ENCODE peak calls at places on chromosomes 5 and 9, in six cellular contexts. One of them, this sample, is unnamed.

GRCh38 chr5:172607213-172607793 is 33.8 kb upstream of the NEURL1B start:
- DNase-seq in fibroblast of the aortic adventitia: peak
- DNase-seq in kidney epithelial cell: no peak
- DNase-seq in uterus: peak
- DNase-seq in cardiac fibroblast: peak
- DNase-seq in mesenchymal stem cell: no peak
- DNase-seq in this sample: peak

GRCh38 chr5:76216748-76217147 is 133.6 kb downstream of the SV2C start:
- DNase-seq in fibroblast of the aortic adventitia: no peak
- DNase-seq in kidney epithelial cell: no peak
- DNase-seq in uterus: no peak
- DNase-seq in cardiac fibroblast: no peak
- DNase-seq in mesenchymal stem cell: no peak
- DNase-seq in this sample: no peak

GRCh38 chr5:162768962-162769464 is 668.4 kb upstream of the CCNG1 start:
- DNase-seq in fibroblast of the aortic adventitia: no peak
- DNase-seq in kidney epithelial cell: no peak
- DNase-seq in uterus: no peak
- DNase-seq in cardiac fibroblast: no peak
- DNase-seq in mesenchymal stem cell: no peak
- DNase-seq in this sample: no peak

GRCh38 chr5:145362261-145362660 is 472.9 kb downstream of the PRELID2 start:
- DNase-seq in fibroblast of the aortic adventitia: peak
- DNase-seq in kidney epithelial cell: peak
- DNase-seq in uterus: no peak
- DNase-seq in cardiac fibroblast: peak
- DNase-seq in mesenchymal stem cell: peak
- DNase-seq in this sample: peak

GRCh38 chr9:120402741-120403542 is 177.0 kb downstream of the CDK5RAP2 start:
- DNase-seq in fibroblast of the aortic adventitia: peak
- DNase-seq in kidney epithelial cell: peak
- DNase-seq in uterus: no peak
- DNase-seq in cardiac fibroblast: peak
- DNase-seq in mesenchymal stem cell: peak
- DNase-seq in this sample: peak

GRCh38 chr5:153718713-153719112 is 228.2 kb downstream of the GRIA1 start:
- DNase-seq in fibroblast of the aortic adventitia: no peak
- DNase-seq in kidney epithelial cell: no peak
- DNase-seq in uterus: no peak
- DNase-seq in cardiac fibroblast: no peak
- DNase-seq in mesenchymal stem cell: no peak
- DNase-seq in this sample: no peak

GRCh38 chr5:159838551-159839222 is 77.6 kb upstream of the ADRA1B start:
- DNase-seq in fibroblast of the aortic adventitia: no peak
- DNase-seq in kidney epithelial cell: no peak
- DNase-seq in uterus: no peak
- DNase-seq in cardiac fibroblast: peak
- DNase-seq in mesenchymal stem cell: no peak
- DNase-seq in this sample: no peak

GRCh38 chr9:36399980-36400331 is at the start of gene RNF38:
- DNase-seq in fibroblast of the aortic adventitia: no peak
- DNase-seq in kidney epithelial cell: no peak
- DNase-seq in uterus: no peak
- DNase-seq in cardiac fibroblast: no peak
- DNase-seq in mesenchymal stem cell: no peak
- DNase-seq in this sample: no peak

GRCh38 chr9:113622600-113623400 is 159.3 kb downstream of the RGS3 start:
- DNase-seq in fibroblast of the aortic adventitia: peak
- DNase-seq in kidney epithelial cell: peak
- DNase-seq in uterus: no peak
- DNase-seq in cardiac fibroblast: peak
- DNase-seq in mesenchymal stem cell: peak
- DNase-seq in this sample: peak

GRCh38 chr5:140111043-140111858 is 2.7 kb upstream of the PURA start:
- DNase-seq in fibroblast of the aortic adventitia: no peak
- DNase-seq in kidney epithelial cell: no peak
- DNase-seq in uterus: no peak
- DNase-seq in cardiac fibroblast: no peak
- DNase-seq in mesenchymal stem cell: no peak
- DNase-seq in this sample: no peak

GRCh38 chr9:129888085-129888808 is 53.0 kb downstream of the USP20 start:
- DNase-seq in fibroblast of the aortic adventitia: no peak
- DNase-seq in kidney epithelial cell: no peak
- DNase-seq in uterus: no peak
- DNase-seq in cardiac fibroblast: no peak
- DNase-seq in mesenchymal stem cell: no peak
- DNase-seq in this sample: no peak

GRCh38 chr5:123809594-123810172 is 297.7 kb downstream of the CSNK1G3 start:
- DNase-seq in fibroblast of the aortic adventitia: no peak
- DNase-seq in kidney epithelial cell: no peak
- DNase-seq in uterus: no peak
- DNase-seq in cardiac fibroblast: no peak
- DNase-seq in mesenchymal stem cell: no peak
- DNase-seq in this sample: no peak

GRCh38 chr9:136532799-136533774 is 12.8 kb downstream of the NOTCH1 start:
- DNase-seq in fibroblast of the aortic adventitia: no peak
- DNase-seq in kidney epithelial cell: no peak
- DNase-seq in uterus: no peak
- DNase-seq in cardiac fibroblast: no peak
- DNase-seq in mesenchymal stem cell: no peak
- DNase-seq in this sample: no peak

DNA sequence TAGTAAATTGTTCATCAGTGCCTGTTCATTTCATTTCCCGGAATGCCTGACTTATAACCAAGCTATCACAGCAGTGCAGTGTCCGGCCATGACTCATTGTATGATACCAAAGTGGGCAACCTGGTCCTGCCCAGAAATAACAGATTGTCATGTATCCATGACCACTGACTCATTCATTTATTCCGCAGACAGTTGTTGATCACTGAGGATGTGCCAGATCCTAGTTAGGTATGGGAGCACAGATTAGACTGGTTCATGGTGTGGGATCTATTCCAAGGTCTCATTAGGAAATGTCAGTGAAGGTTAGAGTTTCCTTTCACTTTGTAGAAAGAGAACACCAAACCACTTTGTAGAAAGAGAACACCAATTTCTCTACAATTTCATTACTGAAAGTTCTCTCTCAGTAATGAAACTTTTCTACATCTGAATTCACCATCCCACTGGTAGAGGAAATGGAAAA is 8.7 kb downstream of the NREP start:
- DNase-seq in fibroblast of the aortic adventitia: peak
- DNase-seq in kidney epithelial cell: peak
- DNase-seq in uterus: no peak
- DNase-seq in cardiac fibroblast: peak
- DNase-seq in mesenchymal stem cell: peak
- DNase-seq in this sample: peak
- H3K4me3 ChIP-seq in fibroblast of the aortic adventitia: no peak
- H3K4me3 ChIP-seq in kidney epithelial cell: no peak
- H3K4me3 ChIP-seq in uterus: no peak
- H3K4me3 ChIP-seq in cardiac fibroblast: no peak
- H3K4me3 ChIP-seq in mesenchymal stem cell: no peak
- H3K4me3 ChIP-seq in this sample: no peak

GRCh38 chr9:20125721-20126120 is 336.9 kb upstream of the SLC24A2 start:
- DNase-seq in fibroblast of the aortic adventitia: no peak
- DNase-seq in kidney epithelial cell: no peak
- DNase-seq in uterus: no peak
- DNase-seq in cardiac fibroblast: no peak
- DNase-seq in mesenchymal stem cell: no peak
- DNase-seq in this sample: no peak
- H3K4me3 ChIP-seq in fibroblast of the aortic adventitia: no peak
- H3K4me3 ChIP-seq in kidney epithelial cell: no peak
- H3K4me3 ChIP-seq in uterus: no peak
- H3K4me3 ChIP-seq in cardiac fibroblast: no peak
- H3K4me3 ChIP-seq in mesenchymal stem cell: no peak
- H3K4me3 ChIP-seq in this sample: no peak

GRCh38 chr5:61319388-61320146 is 12.5 kb upstream of the ZSWIM6 start:
- DNase-seq in fibroblast of the aortic adventitia: no peak
- DNase-seq in kidney epithelial cell: no peak
- DNase-seq in uterus: no peak
- DNase-seq in cardiac fibroblast: peak
- DNase-seq in mesenchymal stem cell: peak
- DNase-seq in this sample: no peak

GRCh38 chr5:61313960-61314681 is 17.9 kb upstream of the ZSWIM6 start:
- DNase-seq in fibroblast of the aortic adventitia: peak
- DNase-seq in kidney epithelial cell: peak
- DNase-seq in uterus: no peak
- DNase-seq in cardiac fibroblast: peak
- DNase-seq in mesenchymal stem cell: peak
- DNase-seq in this sample: peak

GRCh38 chr5:61321650-61322049 is 10.4 kb upstream of the ZSWIM6 start:
- DNase-seq in fibroblast of the aortic adventitia: no peak
- DNase-seq in kidney epithelial cell: no peak
- DNase-seq in uterus: no peak
- DNase-seq in cardiac fibroblast: no peak
- DNase-seq in mesenchymal stem cell: no peak
- DNase-seq in this sample: no peak

GRCh38 chr5:61320860-61321259 is 11.2 kb upstream of the ZSWIM6 start:
- DNase-seq in fibroblast of the aortic adventitia: no peak
- DNase-seq in kidney epithelial cell: no peak
- DNase-seq in uterus: no peak
- DNase-seq in cardiac fibroblast: no peak
- DNase-seq in mesenchymal stem cell: no peak
- DNase-seq in this sample: no peak

GRCh38 chr5:61318374-61318773 is 13.7 kb upstream of the ZSWIM6 start:
- DNase-seq in fibroblast of the aortic adventitia: no peak
- DNase-seq in kidney epithelial cell: no peak
- DNase-seq in uterus: no peak
- DNase-seq in cardiac fibroblast: no peak
- DNase-seq in mesenchymal stem cell: no peak
- DNase-seq in this sample: no peak
- H3K4me3 ChIP-seq in fibroblast of the aortic adventitia: no peak
- H3K4me3 ChIP-seq in kidney epithelial cell: no peak
- H3K4me3 ChIP-seq in uterus: no peak
- H3K4me3 ChIP-seq in cardiac fibroblast: no peak
- H3K4me3 ChIP-seq in mesenchymal stem cell: no peak
- H3K4me3 ChIP-seq in this sample: no peak

GRCh38 chr5:180820788-180821321 is 18.2 kb upstream of the MGAT1 start:
- DNase-seq in fibroblast of the aortic adventitia: peak
- DNase-seq in kidney epithelial cell: no peak
- DNase-seq in uterus: no peak
- DNase-seq in cardiac fibroblast: no peak
- DNase-seq in mesenchymal stem cell: peak
- DNase-seq in this sample: peak
- H3K4me3 ChIP-seq in fibroblast of the aortic adventitia: no peak
- H3K4me3 ChIP-seq in kidney epithelial cell: no peak
- H3K4me3 ChIP-seq in uterus: no peak
- H3K4me3 ChIP-seq in cardiac fibroblast: no peak
- H3K4me3 ChIP-seq in mesenchymal stem cell: no peak
- H3K4me3 ChIP-seq in this sample: no peak

This sample was measured in fibroblast of villous mesenchyme.